ENCODE peak calls at places on chromosome 11, in ten cellular contexts. One of them, this sample, is unnamed.

GRCh38 chr11:46679252-46680163 is 20.9 kb downstream of the ARHGAP1 start:
- DNase-seq in DMS153: no peak
- DNase-seq in naive thymus-derived CD8-positive, alpha-beta T cell: no peak
- DNase-seq in hepatic stellate cell: no peak
- DNase-seq in HS-5: no peak
- DNase-seq in LHCN-M2: no peak
- DNase-seq in cardiac muscle cell: no peak
- DNase-seq in stimulated activated CD4-positive, alpha-beta T cell treated with anti-CD3 and anti-CD28 coated beads, Interleukin-2, amount 100 ng/mL, for 48 hours: no peak
- DNase-seq in H54: no peak
- DNase-seq in astrocyte of the cerebellum: no peak
- DNase-seq in this sample: no peak

GRCh38 chr11:18270102-18270501 is 4.0 kb downstream of the SAA1 start:
- DNase-seq in HS-5: no peak
- DNase-seq in naive thymus-derived CD8-positive, alpha-beta T cell: no peak
- DNase-seq in cardiac muscle cell: no peak
- DNase-seq in astrocyte of the cerebellum: no peak
- DNase-seq in DMS153: no peak
- DNase-seq in hepatic stellate cell: peak
- DNase-seq in LHCN-M2: no peak
- DNase-seq in H54: no peak
- DNase-seq in stimulated activated CD4-positive, alpha-beta T cell treated with anti-CD3 and anti-CD28 coated beads, Interleukin-2, amount 100 ng/mL, for 48 hours: no peak
- DNase-seq in this sample: no peak

GRCh38 chr11:119614227-119615002 is 114.6 kb downstream of the NECTIN1 start:
- DNase-seq in naive thymus-derived CD8-positive, alpha-beta T cell: no peak
- DNase-seq in LHCN-M2: no peak
- DNase-seq in HS-5: no peak
- DNase-seq in DMS153: no peak
- DNase-seq in hepatic stellate cell: no peak
- DNase-seq in cardiac muscle cell: no peak
- DNase-seq in H54: no peak
- DNase-seq in stimulated activated CD4-positive, alpha-beta T cell treated with anti-CD3 and anti-CD28 coated beads, Interleukin-2, amount 100 ng/mL, for 48 hours: no peak
- DNase-seq in astrocyte of the cerebellum: no peak
- DNase-seq in this sample: no peak

GRCh38 chr11:107563702-107564101 is 1.8 kb downstream of the ALKBH8 start:
- DNase-seq in cardiac muscle cell: peak
- DNase-seq in DMS153: peak
- DNase-seq in naive thymus-derived CD8-positive, alpha-beta T cell: peak
- DNase-seq in hepatic stellate cell: peak
- DNase-seq in astrocyte of the cerebellum: peak
- DNase-seq in LHCN-M2: peak
- DNase-seq in HS-5: no peak
- DNase-seq in stimulated activated CD4-positive, alpha-beta T cell treated with anti-CD3 and anti-CD28 coated beads, Interleukin-2, amount 100 ng/mL, for 48 hours: peak
- DNase-seq in H54: no peak
- DNase-seq in this sample: peak

GRCh38 chr11:69512790-69513189 is 31.3 kb downstream of the LINC01488 start:
- DNase-seq in cardiac muscle cell: no peak
- DNase-seq in hepatic stellate cell: no peak
- DNase-seq in HS-5: no peak
- DNase-seq in astrocyte of the cerebellum: no peak
- DNase-seq in H54: no peak
- DNase-seq in naive thymus-derived CD8-positive, alpha-beta T cell: no peak
- DNase-seq in stimulated activated CD4-positive, alpha-beta T cell treated with anti-CD3 and anti-CD28 coated beads, Interleukin-2, amount 100 ng/mL, for 48 hours: no peak
- DNase-seq in LHCN-M2: no peak
- DNase-seq in DMS153: no peak
- DNase-seq in this sample: no peak

GRCh38 chr11:2748814-2749554 is 49.2 kb upstream of the KCNQ1OT1 start:
- DNase-seq in HS-5: no peak
- DNase-seq in DMS153: no peak
- DNase-seq in naive thymus-derived CD8-positive, alpha-beta T cell: no peak
- DNase-seq in LHCN-M2: no peak
- DNase-seq in cardiac muscle cell: no peak
- DNase-seq in stimulated activated CD4-positive, alpha-beta T cell treated with anti-CD3 and anti-CD28 coated beads, Interleukin-2, amount 100 ng/mL, for 48 hours: no peak
- DNase-seq in astrocyte of the cerebellum: no peak
- DNase-seq in H54: no peak
- DNase-seq in hepatic stellate cell: no peak
- DNase-seq in this sample: no peak

GRCh38 chr11:33721291-33721840 is 14.9 kb downstream of the CD59 start:
- DNase-seq in hepatic stellate cell: no peak
- DNase-seq in DMS153: no peak
- DNase-seq in cardiac muscle cell: no peak
- DNase-seq in stimulated activated CD4-positive, alpha-beta T cell treated with anti-CD3 and anti-CD28 coated beads, Interleukin-2, amount 100 ng/mL, for 48 hours: no peak
- DNase-seq in HS-5: no peak
- DNase-seq in astrocyte of the cerebellum: no peak
- DNase-seq in H54: no peak
- DNase-seq in LHCN-M2: peak
- DNase-seq in naive thymus-derived CD8-positive, alpha-beta T cell: no peak
- DNase-seq in this sample: no peak

GRCh38 chr11:11169715-11170351 is 183.2 kb downstream of the CSNK2A3 start:
- DNase-seq in stimulated activated CD4-positive, alpha-beta T cell treated with anti-CD3 and anti-CD28 coated beads, Interleukin-2, amount 100 ng/mL, for 48 hours: no peak
- DNase-seq in HS-5: no peak
- DNase-seq in astrocyte of the cerebellum: no peak
- DNase-seq in DMS153: no peak
- DNase-seq in LHCN-M2: no peak
- DNase-seq in H54: no peak
- DNase-seq in hepatic stellate cell: no peak
- DNase-seq in cardiac muscle cell: no peak
- DNase-seq in naive thymus-derived CD8-positive, alpha-beta T cell: no peak
- DNase-seq in this sample: no peak

GRCh38 chr11:44470849-44471248 is 94.6 kb upstream of the CD82 start:
- DNase-seq in hepatic stellate cell: no peak
- DNase-seq in stimulated activated CD4-positive, alpha-beta T cell treated with anti-CD3 and anti-CD28 coated beads, Interleukin-2, amount 100 ng/mL, for 48 hours: no peak
- DNase-seq in H54: no peak
- DNase-seq in DMS153: no peak
- DNase-seq in astrocyte of the cerebellum: no peak
- DNase-seq in naive thymus-derived CD8-positive, alpha-beta T cell: no peak
- DNase-seq in HS-5: no peak
- DNase-seq in cardiac muscle cell: peak
- DNase-seq in LHCN-M2: no peak
- DNase-seq in this sample: no peak

GRCh38 chr11:2862395-2862949 is 23.1 kb downstream of the CDKN1C start:
- DNase-seq in H54: no peak
- DNase-seq in DMS153: no peak
- DNase-seq in hepatic stellate cell: no peak
- DNase-seq in LHCN-M2: no peak
- DNase-seq in HS-5: no peak
- DNase-seq in cardiac muscle cell: peak
- DNase-seq in naive thymus-derived CD8-positive, alpha-beta T cell: no peak
- DNase-seq in astrocyte of the cerebellum: no peak
- DNase-seq in stimulated activated CD4-positive, alpha-beta T cell treated with anti-CD3 and anti-CD28 coated beads, Interleukin-2, amount 100 ng/mL, for 48 hours: no peak
- DNase-seq in this sample: no peak

GRCh38 chr11:125398475-125398874 is 97.6 kb downstream of the FEZ1 start:
- DNase-seq in DMS153: no peak
- DNase-seq in stimulated activated CD4-positive, alpha-beta T cell treated with anti-CD3 and anti-CD28 coated beads, Interleukin-2, amount 100 ng/mL, for 48 hours: no peak
- DNase-seq in astrocyte of the cerebellum: no peak
- DNase-seq in naive thymus-derived CD8-positive, alpha-beta T cell: no peak
- DNase-seq in LHCN-M2: no peak
- DNase-seq in H54: no peak
- DNase-seq in HS-5: no peak
- DNase-seq in hepatic stellate cell: no peak
- DNase-seq in cardiac muscle cell: no peak
- DNase-seq in this sample: no peak

GRCh38 chr11:68471360-68472340 is 11.1 kb downstream of the PPP6R3 start:
- DNase-seq in LHCN-M2: peak
- DNase-seq in cardiac muscle cell: no peak
- DNase-seq in HS-5: no peak
- DNase-seq in stimulated activated CD4-positive, alpha-beta T cell treated with anti-CD3 and anti-CD28 coated beads, Interleukin-2, amount 100 ng/mL, for 48 hours: peak
- DNase-seq in H54: peak
- DNase-seq in DMS153: no peak
- DNase-seq in naive thymus-derived CD8-positive, alpha-beta T cell: peak
- DNase-seq in hepatic stellate cell: no peak
- DNase-seq in astrocyte of the cerebellum: peak
- DNase-seq in this sample: no peak

GRCh38 chr11:119999220-119999619 is 138.7 kb downstream of the TRIM29 start:
- DNase-seq in HS-5: no peak
- DNase-seq in cardiac muscle cell: no peak
- DNase-seq in stimulated activated CD4-positive, alpha-beta T cell treated with anti-CD3 and anti-CD28 coated beads, Interleukin-2, amount 100 ng/mL, for 48 hours: no peak
- DNase-seq in DMS153: no peak
- DNase-seq in astrocyte of the cerebellum: no peak
- DNase-seq in naive thymus-derived CD8-positive, alpha-beta T cell: no peak
- DNase-seq in hepatic stellate cell: no peak
- DNase-seq in LHCN-M2: no peak
- DNase-seq in H54: no peak
- DNase-seq in this sample: no peak

GRCh38 chr11:35662061-35662648 is 420 bp upstream of the TRIM44 start:
- DNase-seq in LHCN-M2: no peak
- DNase-seq in H54: no peak
- DNase-seq in stimulated activated CD4-positive, alpha-beta T cell treated with anti-CD3 and anti-CD28 coated beads, Interleukin-2, amount 100 ng/mL, for 48 hours: no peak
- DNase-seq in naive thymus-derived CD8-positive, alpha-beta T cell: peak
- DNase-seq in HS-5: no peak
- DNase-seq in hepatic stellate cell: no peak
- DNase-seq in astrocyte of the cerebellum: no peak
- DNase-seq in cardiac muscle cell: no peak
- DNase-seq in DMS153: peak
- DNase-seq in this sample: no peak

GRCh38 chr11:36251716-36252307 is 37.4 kb downstream of the COMMD9 start:
- DNase-seq in H54: no peak
- DNase-seq in LHCN-M2: no peak
- DNase-seq in astrocyte of the cerebellum: no peak
- DNase-seq in DMS153: no peak
- DNase-seq in cardiac muscle cell: no peak
- DNase-seq in stimulated activated CD4-positive, alpha-beta T cell treated with anti-CD3 and anti-CD28 coated beads, Interleukin-2, amount 100 ng/mL, for 48 hours: no peak
- DNase-seq in HS-5: no peak
- DNase-seq in naive thymus-derived CD8-positive, alpha-beta T cell: no peak
- DNase-seq in hepatic stellate cell: no peak
- DNase-seq in this sample: no peak

GRCh38 chr11:71281901-71282300 is 29.5 kb upstream of the SHANK2 start:
- DNase-seq in HS-5: no peak
- DNase-seq in DMS153: no peak
- DNase-seq in stimulated activated CD4-positive, alpha-beta T cell treated with anti-CD3 and anti-CD28 coated beads, Interleukin-2, amount 100 ng/mL, for 48 hours: no peak
- DNase-seq in naive thymus-derived CD8-positive, alpha-beta T cell: no peak
- DNase-seq in hepatic stellate cell: no peak
- DNase-seq in cardiac muscle cell: no peak
- DNase-seq in astrocyte of the cerebellum: no peak
- DNase-seq in LHCN-M2: no peak
- DNase-seq in H54: no peak
- DNase-seq in this sample: no peak

GRCh38 chr11:129315781-129316579 is 59.7 kb upstream of the BARX2 start:
- DNase-seq in stimulated activated CD4-positive, alpha-beta T cell treated with anti-CD3 and anti-CD28 coated beads, Interleukin-2, amount 100 ng/mL, for 48 hours: no peak
- DNase-seq in astrocyte of the cerebellum: no peak
- DNase-seq in LHCN-M2: no peak
- DNase-seq in H54: no peak
- DNase-seq in cardiac muscle cell: no peak
- DNase-seq in DMS153: peak
- DNase-seq in hepatic stellate cell: no peak
- DNase-seq in naive thymus-derived CD8-positive, alpha-beta T cell: no peak
- DNase-seq in HS-5: no peak
- DNase-seq in this sample: no peak

GRCh38 chr11:128575956-128576340 is 11.4 kb downstream of the ETS1 start:
- DNase-seq in HS-5: no peak
- DNase-seq in astrocyte of the cerebellum: no peak
- DNase-seq in hepatic stellate cell: peak
- DNase-seq in LHCN-M2: no peak
- DNase-seq in cardiac muscle cell: no peak
- DNase-seq in H54: no peak
- DNase-seq in DMS153: peak
- DNase-seq in stimulated activated CD4-positive, alpha-beta T cell treated with anti-CD3 and anti-CD28 coated beads, Interleukin-2, amount 100 ng/mL, for 48 hours: no peak
- DNase-seq in naive thymus-derived CD8-positive, alpha-beta T cell: no peak
- DNase-seq in this sample: no peak

GRCh38 chr11:119350302-119350701 is 3.8 kb upstream of the MFRP start:
- DNase-seq in naive thymus-derived CD8-positive, alpha-beta T cell: no peak
- DNase-seq in astrocyte of the cerebellum: no peak
- DNase-seq in LHCN-M2: no peak
- DNase-seq in stimulated activated CD4-positive, alpha-beta T cell treated with anti-CD3 and anti-CD28 coated beads, Interleukin-2, amount 100 ng/mL, for 48 hours: no peak
- DNase-seq in HS-5: no peak
- DNase-seq in cardiac muscle cell: no peak
- DNase-seq in hepatic stellate cell: no peak
- DNase-seq in H54: no peak
- DNase-seq in DMS153: no peak
- DNase-seq in this sample: no peak

GRCh38 chr11:128409476-128409875 is 177.9 kb downstream of the ETS1 start:
- DNase-seq in naive thymus-derived CD8-positive, alpha-beta T cell: no peak
- DNase-seq in HS-5: peak
- DNase-seq in astrocyte of the cerebellum: peak
- DNase-seq in LHCN-M2: peak
- DNase-seq in cardiac muscle cell: no peak
- DNase-seq in stimulated activated CD4-positive, alpha-beta T cell treated with anti-CD3 and anti-CD28 coated beads, Interleukin-2, amount 100 ng/mL, for 48 hours: no peak
- DNase-seq in H54: no peak
- DNase-seq in hepatic stellate cell: no peak
- DNase-seq in DMS153: no peak
- DNase-seq in this sample: no peak

GRCh38 chr11:105230586-105230985 is 91.0 kb upstream of the CARD18 start:
- DNase-seq in stimulated activated CD4-positive, alpha-beta T cell treated with anti-CD3 and anti-CD28 coated beads, Interleukin-2, amount 100 ng/mL, for 48 hours: no peak
- DNase-seq in hepatic stellate cell: no peak
- DNase-seq in H54: no peak
- DNase-seq in HS-5: no peak
- DNase-seq in DMS153: peak
- DNase-seq in cardiac muscle cell: peak
- DNase-seq in astrocyte of the cerebellum: no peak
- DNase-seq in LHCN-M2: no peak
- DNase-seq in naive thymus-derived CD8-positive, alpha-beta T cell: no peak
- DNase-seq in this sample: no peak

GRCh38 chr11:125167292-125167953 is 2.9 kb downstream of the PKNOX2 start:
- DNase-seq in stimulated activated CD4-positive, alpha-beta T cell treated with anti-CD3 and anti-CD28 coated beads, Interleukin-2, amount 100 ng/mL, for 48 hours: no peak
- DNase-seq in HS-5: no peak
- DNase-seq in naive thymus-derived CD8-positive, alpha-beta T cell: no peak
- DNase-seq in astrocyte of the cerebellum: no peak
- DNase-seq in DMS153: no peak
- DNase-seq in H54: no peak
- DNase-seq in hepatic stellate cell: peak
- DNase-seq in LHCN-M2: peak
- DNase-seq in cardiac muscle cell: peak
- DNase-seq in this sample: peak

GRCh38 chr11:126926376-126926791 is 74.2 kb downstream of the KIRREL3 start:
- DNase-seq in HS-5: no peak
- DNase-seq in cardiac muscle cell: no peak
- DNase-seq in LHCN-M2: no peak
- DNase-seq in stimulated activated CD4-positive, alpha-beta T cell treated with anti-CD3 and anti-CD28 coated beads, Interleukin-2, amount 100 ng/mL, for 48 hours: no peak
- DNase-seq in hepatic stellate cell: no peak
- DNase-seq in naive thymus-derived CD8-positive, alpha-beta T cell: no peak
- DNase-seq in astrocyte of the cerebellum: peak
- DNase-seq in DMS153: no peak
- DNase-seq in H54: no peak
- DNase-seq in this sample: no peak

GRCh38 chr11:3942956-3943497 is 87.6 kb downstream of the STIM1 start:
- DNase-seq in cardiac muscle cell: no peak
- DNase-seq in hepatic stellate cell: no peak
- DNase-seq in H54: no peak
- DNase-seq in LHCN-M2: no peak
- DNase-seq in astrocyte of the cerebellum: no peak
- DNase-seq in DMS153: no peak
- DNase-seq in stimulated activated CD4-positive, alpha-beta T cell treated with anti-CD3 and anti-CD28 coated beads, Interleukin-2, amount 100 ng/mL, for 48 hours: no peak
- DNase-seq in naive thymus-derived CD8-positive, alpha-beta T cell: no peak
- DNase-seq in HS-5: no peak
- DNase-seq in this sample: no peak

GRCh38 chr11:66701432-66702240 is 23.9 kb upstream of the RBM4B start:
- DNase-seq in HS-5: no peak
- DNase-seq in astrocyte of the cerebellum: no peak
- DNase-seq in H54: no peak
- DNase-seq in hepatic stellate cell: no peak
- DNase-seq in naive thymus-derived CD8-positive, alpha-beta T cell: no peak
- DNase-seq in DMS153: no peak
- DNase-seq in stimulated activated CD4-positive, alpha-beta T cell treated with anti-CD3 and anti-CD28 coated beads, Interleukin-2, amount 100 ng/mL, for 48 hours: no peak
- DNase-seq in LHCN-M2: no peak
- DNase-seq in cardiac muscle cell: peak
- DNase-seq in this sample: no peak

GRCh38 chr11:79708319-79708928 is 267.6 kb upstream of the TENM4 start:
- DNase-seq in cardiac muscle cell: peak
- DNase-seq in stimulated activated CD4-positive, alpha-beta T cell treated with anti-CD3 and anti-CD28 coated beads, Interleukin-2, amount 100 ng/mL, for 48 hours: no peak
- DNase-seq in hepatic stellate cell: peak
- DNase-seq in LHCN-M2: peak
- DNase-seq in H54: peak
- DNase-seq in HS-5: peak
- DNase-seq in astrocyte of the cerebellum: peak
- DNase-seq in naive thymus-derived CD8-positive, alpha-beta T cell: no peak
- DNase-seq in DMS153: peak
- DNase-seq in this sample: peak

GRCh38 chr11:124674168-124674517 is 439 bp downstream of the SPA17 start:
- DNase-seq in LHCN-M2: no peak
- DNase-seq in hepatic stellate cell: no peak
- DNase-seq in naive thymus-derived CD8-positive, alpha-beta T cell: no peak
- DNase-seq in stimulated activated CD4-positive, alpha-beta T cell treated with anti-CD3 and anti-CD28 coated beads, Interleukin-2, amount 100 ng/mL, for 48 hours: no peak
- DNase-seq in HS-5: no peak
- DNase-seq in DMS153: no peak
- DNase-seq in cardiac muscle cell: no peak
- DNase-seq in H54: no peak
- DNase-seq in astrocyte of the cerebellum: no peak
- DNase-seq in this sample: peak

GRCh38 chr11:111018571-111018970 is 227.0 kb upstream of the POU2AF2 start:
- DNase-seq in HS-5: no peak
- DNase-seq in H54: no peak
- DNase-seq in naive thymus-derived CD8-positive, alpha-beta T cell: no peak
- DNase-seq in DMS153: no peak
- DNase-seq in LHCN-M2: peak
- DNase-seq in astrocyte of the cerebellum: no peak
- DNase-seq in hepatic stellate cell: no peak
- DNase-seq in cardiac muscle cell: no peak
- DNase-seq in stimulated activated CD4-positive, alpha-beta T cell treated with anti-CD3 and anti-CD28 coated beads, Interleukin-2, amount 100 ng/mL, for 48 hours: no peak
- DNase-seq in this sample: no peak

This sample was measured in endothelial cell.